ENCODE peak calls at places on chromosomes 16 and 17, in nine cellular contexts. C, J, T, H, N, E, O, B and S are unnamed samples.

GRCh38 chr16:64391009-64391663 is 730.7 kb downstream of the CDH11 start:
- DNase-seq in B (no peak), N (no peak), O (no peak), T (no peak), H (no peak), J (no peak), E (no peak), C (no peak), S (no peak)

GRCh38 chr17:82696916-82697807 is 1.3 kb downstream of the RAB40B start:
- DNase-seq in T (no peak), E (no peak), J (no peak), B (no peak), H (no peak), C (no peak), N (no peak), O (no peak), S (no peak)

GRCh38 chr17:73562896-73563295 is 81.3 kb downstream of the SDK2 start:
- DNase-seq in E (no peak), H (no peak), N (no peak), C (no peak), O (no peak), J (no peak), T (no peak), B (no peak), S (peak)

GRCh38 chr17:4130715-4131114 is 12.1 kb downstream of the ZZEF1 start:
- DNase-seq in T (peak), B (no peak), O (no peak), E (peak), H (no peak), C (no peak), J (no peak), N (no peak), S (no peak)

GRCh38 chr16:88967800-88968588 is 9.0 kb downstream of the CBFA2T3 start:
- DNase-seq in H (peak), T (no peak), N (no peak), O (no peak), B (no peak), C (no peak), E (no peak), J (no peak), S (no peak)

GRCh38 chr16:86334062-86334461 is 176.3 kb upstream of the FOXF1 start:
- DNase-seq in B (no peak), T (no peak), O (no peak), H (no peak), C (no peak), J (no peak), E (no peak), N (no peak), S (no peak)

GRCh38 chr17:10729334-10730193 is at the start of gene TMEM220:
- DNase-seq in O (peak), B (no peak), T (peak), E (peak), J (peak), N (peak), H (peak), C (peak), S (peak)

GRCh38 chr17:6161456-6161855 is 91.3 kb downstream of the WSCD1 start:
- DNase-seq in B (no peak), E (no peak), J (no peak), O (no peak), N (no peak), T (no peak), C (no peak), H (no peak), S (no peak)

GRCh38 chr16:57537596-57538234 is 1.3 kb upstream of the CCDC102A start:
- DNase-seq in J (no peak), O (peak), H (no peak), N (no peak), T (peak), B (no peak), C (no peak), E (no peak), S (peak)

GRCh38 chr17:63785556-63785955 is 11.6 kb downstream of the DDX42 start:
- DNase-seq in N (no peak), B (peak), O (no peak), E (no peak), T (no peak), C (no peak), H (no peak), J (no peak), S (no peak)

GRCh38 chr17:55086635-55087058 is 118.1 kb downstream of the STXBP4 start:
- DNase-seq in C (no peak), J (no peak), B (no peak), E (no peak), N (peak), T (peak), H (no peak), O (no peak), S (no peak)

GRCh38 chr16:89152831-89153700 is 18.5 kb upstream of the CDH15 start:
- DNase-seq in C (no peak), T (no peak), B (no peak), E (no peak), H (no peak), N (no peak), O (peak), J (no peak), S (no peak)

GRCh38 chr16:4272114-4272954 is 489 bp downstream of the TFAP4 start:
- DNase-seq in E (peak), N (peak), O (peak), B (peak), C (peak), T (peak), H (no peak), J (peak), S (peak)

GRCh38 chr17:327971-328370 is 24.6 kb downstream of the RPH3AL start:
- DNase-seq in B (no peak), J (no peak), H (no peak), O (peak), N (no peak), E (no peak), C (no peak), T (no peak), S (no peak)

GRCh38 chr17:65230040-65230439 is 92.9 kb downstream of the RGS9 start:
- DNase-seq in H (no peak), C (no peak), O (no peak), N (peak), T (no peak), B (no peak), J (no peak), E (no peak), S (no peak)

GRCh38 chr16:88063201-88063773 is 112.1 kb downstream of the BANP start:
- DNase-seq in H (no peak), T (no peak), J (no peak), N (no peak), B (no peak), E (no peak), C (no peak), O (no peak), S (peak)

GRCh38 chr17:39808409-39808997 is 55.6 kb downstream of the IKZF3 start:
- DNase-seq in B (no peak), O (no peak), C (no peak), T (no peak), J (peak), E (no peak), H (no peak), N (no peak), S (no peak)

GRCh38 chr17:30376621-30377452 is 1.9 kb upstream of the CPD start:
- DNase-seq in O (no peak), E (peak), H (no peak), J (peak), C (no peak), N (no peak), B (no peak), T (peak), S (no peak)

GRCh38 chr17:19317359-19318095 is 45.0 kb downstream of the B9D1 start:
- DNase-seq in C (no peak), O (peak), B (no peak), T (peak), H (peak), E (peak), J (no peak), N (no peak), S (no peak)

GRCh38 chr16:353404-354285 is 1.1 kb upstream of the AXIN1 start:
- DNase-seq in O (no peak), H (no peak), B (no peak), E (no peak), C (no peak), N (no peak), J (no peak), T (no peak), S (no peak)

GRCh38 chr16:87723224-87723619 is 42.6 kb downstream of the KLHDC4 start:
- DNase-seq in C (no peak), O (no peak), B (peak), E (peak), N (peak), J (no peak), T (peak), H (peak), S (peak)

GRCh38 chr16:81650982-81651562 is 128.0 kb upstream of the PLCG2 start:
- DNase-seq in B (no peak), E (peak), H (no peak), N (peak), O (no peak), C (no peak), T (peak), J (peak), S (no peak)

GRCh38 chr17:9185688-9186289 is 164.5 kb downstream of the NTN1 start:
- DNase-seq in C (no peak), B (no peak), H (no peak), O (no peak), T (no peak), N (no peak), E (no peak), J (no peak), S (no peak)

GRCh38 chr16:87201052-87201451 is 116.1 kb downstream of the C16orf95 start:
- DNase-seq in J (no peak), C (no peak), N (no peak), H (no peak), B (peak), T (peak), E (peak), O (no peak), S (peak)

GRCh38 chr17:19705771-19706770 is 10.3 kb downstream of the SLC47A2 start:
- DNase-seq in H (no peak), E (no peak), J (no peak), O (no peak), C (no peak), N (no peak), B (no peak), T (no peak), S (peak)

GRCh38 chr17:17570207-17570797 is 21.2 kb downstream of the PEMT start:
- DNase-seq in B (peak), T (peak), C (peak), J (peak), O (peak), E (no peak), N (peak), H (no peak), S (no peak)

GRCh38 chr17:81928497-81929252 is 1.1 kb upstream of the MAFG start:
- DNase-seq in O (no peak), T (no peak), C (no peak), N (peak), J (no peak), E (no peak), H (no peak), B (no peak), S (no peak)

GRCh38 chr17:61007980-61008379 is 330.3 kb downstream of the BCAS3 start:
- DNase-seq in B (no peak), H (no peak), N (no peak), O (no peak), E (peak), C (no peak), J (no peak), T (peak), S (no peak)

GRCh38 chr17:62616993-62617893 is 10.2 kb upstream of the MRC2 start:
- DNase-seq in E (no peak), C (no peak), N (no peak), T (no peak), H (no peak), O (no peak), B (no peak), J (no peak), S (no peak)

GRCh38 chr16:89052824-89053724 is 40.6 kb upstream of the ACSF3 start:
- DNase-seq in T (no peak), E (no peak), O (no peak), N (no peak), B (peak), C (peak), H (peak), J (peak), S (no peak)

GRCh38 chr16:6600167-6600566 is 732.5 kb upstream of the RBFOX1 start:
- DNase-seq in H (no peak), B (no peak), C (no peak), N (no peak), O (no peak), T (no peak), J (no peak), E (no peak), S (no peak)

GRCh38 chr17:10210151-10210574 is 11.8 kb upstream of the GAS7 start:
- DNase-seq in H (no peak), B (no peak), O (no peak), N (no peak), J (peak), C (no peak), T (no peak), E (no peak), S (no peak)

DNA sequence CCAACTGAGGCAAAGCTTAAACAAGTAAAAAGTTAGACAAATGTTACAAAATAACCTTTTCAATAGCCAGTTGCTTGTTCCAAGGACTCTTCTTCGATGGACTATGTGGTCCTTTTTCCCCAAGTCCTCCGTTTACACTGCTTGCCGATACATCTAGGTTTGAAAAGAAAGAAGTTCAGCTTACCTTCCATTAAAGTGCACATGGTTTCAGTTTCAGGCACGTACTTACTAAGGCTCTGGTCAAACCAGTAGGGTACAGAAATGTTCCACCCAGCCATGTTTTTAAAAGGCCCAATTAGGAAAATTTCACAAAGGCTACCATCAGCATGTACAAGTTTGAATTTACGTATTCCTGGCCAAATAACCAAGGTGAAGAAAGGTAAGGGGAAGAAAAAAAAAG is 2.1 kb downstream of the SRSF2 start:
- DNase-seq in B (no peak), N (peak), C (no peak), E (no peak), J (no peak), T (no peak), O (no peak), H (no peak), S (no peak)
- TF ChIP-seq POLR2A in B (no peak), N (no peak), C (no peak), E (no peak), J (no peak), T (no peak), O (no peak), H (peak), S (no peak)

DNA sequence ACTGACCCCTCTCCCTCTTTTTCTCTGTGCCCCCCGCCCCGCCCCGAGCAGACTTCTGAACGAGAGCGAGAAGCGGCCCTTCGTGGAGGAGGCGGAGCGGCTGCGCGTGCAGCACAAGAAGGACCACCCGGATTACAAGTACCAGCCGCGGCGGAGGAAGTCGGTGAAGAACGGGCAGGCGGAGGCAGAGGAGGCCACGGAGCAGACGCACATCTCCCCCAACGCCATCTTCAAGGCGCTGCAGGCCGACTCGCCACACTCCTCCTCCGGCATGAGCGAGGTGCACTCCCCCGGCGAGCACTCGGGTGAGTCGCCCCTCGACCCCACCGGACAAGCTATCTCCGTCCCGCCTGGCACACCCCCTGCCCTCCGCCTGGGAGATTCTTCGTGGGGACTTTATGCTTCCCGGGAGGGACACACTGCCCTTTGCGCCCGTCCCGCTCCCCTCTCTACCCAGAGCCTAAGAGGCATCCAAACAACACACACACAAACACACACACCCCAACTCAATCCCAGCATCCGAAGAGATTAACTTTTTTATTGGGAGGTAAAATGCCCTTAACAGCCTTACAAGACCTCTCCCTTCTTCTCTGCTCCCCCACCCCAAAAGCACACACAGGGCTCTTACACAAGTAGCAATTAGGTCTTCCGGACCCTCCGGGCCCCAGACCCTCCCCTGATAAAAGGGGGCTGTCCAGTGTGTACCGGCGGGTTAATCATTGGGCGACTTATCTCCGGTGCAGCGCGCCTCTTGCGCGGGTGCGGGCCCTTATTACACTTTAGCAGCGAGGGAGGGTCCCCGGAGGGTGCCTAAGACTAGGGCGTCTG is 2.1 kb downstream of the SOX9 start:
- DNase-seq in H (no peak), B (peak), N (no peak), O (no peak), E (no peak), J (no peak), T (no peak), C (no peak), S (peak)
- TF ChIP-seq POLR2A in H (no peak), B (no peak), N (no peak), O (no peak), E (no peak), J (no peak), T (no peak), C (no peak), S (no peak)

GRCh38 chr17:7687072-7687907 is at the start of gene TP53:
- DNase-seq in H (peak), C (peak), T (peak), B (no peak), O (peak), J (peak), N (peak), E (peak), S (peak)
- TF ChIP-seq POLR2A in H (peak), C (peak), T (peak), B (peak), O (peak), J (peak), N (peak), E (no peak), S (no peak)

DNA sequence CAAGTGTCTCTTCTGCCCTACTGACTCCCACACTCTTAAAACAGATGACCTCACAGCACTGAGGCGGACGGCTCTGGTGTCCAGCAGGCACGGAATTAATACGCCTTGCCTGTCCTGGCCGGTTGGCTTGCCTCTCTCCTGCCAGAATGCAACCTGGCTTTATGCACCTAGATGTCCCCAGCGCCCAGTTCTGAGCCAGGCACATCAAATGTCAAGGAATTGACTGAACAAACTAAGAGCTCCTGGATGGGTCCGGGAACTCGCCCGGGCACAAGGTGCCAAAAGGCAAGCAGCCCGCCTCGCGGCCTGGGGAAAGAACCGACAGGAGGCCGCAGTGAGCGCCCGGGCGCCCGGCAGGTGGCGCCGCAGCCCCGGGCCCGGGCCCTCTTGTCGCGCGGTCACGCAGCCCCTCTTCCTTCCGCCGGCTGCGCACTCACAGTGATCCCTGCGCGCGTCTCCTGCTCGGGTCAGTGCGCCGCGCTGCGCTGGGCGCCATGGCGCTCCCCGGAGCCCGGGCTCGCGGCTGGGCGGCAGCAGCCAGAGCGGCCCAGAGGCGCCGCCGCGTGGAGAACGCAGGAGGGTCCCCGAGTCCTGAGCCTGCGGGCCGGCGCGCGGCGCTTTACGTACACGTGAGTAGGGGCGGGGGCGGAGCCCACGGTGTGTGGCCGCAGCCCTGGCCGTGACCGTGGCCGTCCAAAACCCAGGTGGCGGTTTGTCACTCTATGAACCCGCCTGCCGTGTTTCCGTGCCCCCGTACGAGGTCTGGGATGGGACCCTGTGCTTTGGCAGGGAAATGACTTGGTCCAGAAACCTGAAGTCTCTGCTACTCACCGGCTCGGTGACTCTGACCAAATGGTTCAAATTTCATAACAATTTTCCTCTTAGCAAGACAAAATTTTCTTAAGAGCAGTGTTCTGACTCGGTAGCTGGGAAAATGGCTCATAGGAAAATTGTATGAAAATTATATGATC is at the start of gene RSAD1:
- DNase-seq in H (peak), E (peak), C (peak), B (peak), N (peak), O (peak), T (peak), J (peak), S (peak)
- TF ChIP-seq POLR2A in H (peak), E (no peak), C (peak), B (peak), N (peak), O (peak), T (peak), J (peak), S (no peak)

DNA sequence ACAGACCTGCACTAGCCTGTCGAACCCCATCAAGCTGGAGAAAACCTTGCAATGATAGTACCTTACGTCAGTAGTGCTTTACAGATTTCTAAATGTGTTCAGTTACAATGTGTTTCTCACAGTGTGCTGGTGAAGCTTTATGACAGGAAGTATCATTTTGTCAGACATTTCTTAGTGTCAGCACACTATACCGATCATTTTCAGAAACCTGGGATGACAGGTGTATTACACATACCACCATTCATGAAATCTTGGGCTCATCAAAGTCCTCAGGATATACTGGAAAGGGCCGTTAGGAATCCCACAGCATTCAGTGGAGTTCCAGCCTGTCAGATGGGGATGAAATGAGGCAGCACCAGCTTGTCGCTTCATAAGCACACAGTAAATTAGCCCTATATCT is 27.3 kb downstream of the TTC19 start:
- DNase-seq in N (no peak), T (no peak), J (no peak), C (no peak), B (no peak), H (no peak), E (no peak), O (no peak), S (no peak)
- TF ChIP-seq POLR2A in N (peak), T (no peak), J (no peak), C (no peak), B (no peak), H (no peak), E (no peak), O (no peak), S (no peak)